ENCODE peak calls at places on chromosomes 3 and 15, in ten cellular contexts. K, Y, I, R, P, V, U, M, D and N are unnamed samples.

GRCh38 chr3:149016669-149017541 is 25.6 kb downstream of the GYG1 start:
- DNase-seq in K (no peak), Y (no peak), I (no peak), R (no peak), P (no peak), V (no peak), U (no peak), M (peak), D (no peak), N (no peak)

GRCh38 chr15:52498700-52499099 is 30.0 kb downstream of the MYO5A start:
- DNase-seq in K (no peak), Y (no peak), I (no peak), R (no peak), P (no peak), V (no peak), U (no peak), M (no peak), D (no peak), N (no peak)

GRCh38 chr15:77507151-77507847 is 86.6 kb downstream of the HMG20A start:
- DNase-seq in K (peak), Y (peak), I (peak), R (no peak), P (no peak), V (no peak), U (peak), M (no peak), D (peak), N (no peak)

GRCh38 chr3:64289622-64290021 is 64.4 kb upstream of the PRICKLE2 start:
- DNase-seq in K (no peak), Y (no peak), I (no peak), R (no peak), P (no peak), V (no peak), U (no peak), M (no peak), D (no peak), N (no peak)

GRCh38 chr15:29226431-29227216 is 43.0 kb downstream of the NSMCE3 start:
- DNase-seq in K (no peak), Y (no peak), I (no peak), R (no peak), P (no peak), V (no peak), U (no peak), M (no peak), D (no peak), N (no peak)

GRCh38 chr15:96070636-96071035 is 259.9 kb upstream of the NR2F2 start:
- DNase-seq in K (no peak), Y (no peak), I (no peak), R (no peak), P (no peak), V (no peak), U (no peak), M (peak), D (no peak), N (no peak)

GRCh38 chr15:59953392-59953883 is 50.7 kb upstream of the FOXB1 start:
- DNase-seq in K (no peak), Y (peak), I (no peak), R (no peak), P (no peak), V (no peak), U (no peak), M (no peak), D (no peak), N (no peak)

GRCh38 chr3:142595581-142595950 is 627 bp upstream of the PLS1 start:
- DNase-seq in K (no peak), Y (peak), I (no peak), R (no peak), P (no peak), V (no peak), U (no peak), M (peak), D (no peak), N (no peak)

GRCh38 chr3:158313344-158313927 is 203.5 kb downstream of the RSRC1 start:
- DNase-seq in K (no peak), Y (no peak), I (no peak), R (no peak), P (no peak), V (no peak), U (no peak), M (peak), D (no peak), N (no peak)

GRCh38 chr3:123194552-123194951 is 7.2 kb upstream of the SEC22A start:
- DNase-seq in K (peak), Y (peak), I (peak), R (no peak), P (no peak), V (no peak), U (no peak), M (peak), D (no peak), N (no peak)

GRCh38 chr3:187750041-187750512 is 4.8 kb upstream of the BCL6 start:
- DNase-seq in K (peak), Y (peak), I (peak), R (no peak), P (no peak), V (peak), U (no peak), M (peak), D (peak), N (no peak)

GRCh38 chr15:64030123-64030522 is 16.2 kb downstream of the DAPK2 start:
- DNase-seq in K (no peak), Y (no peak), I (no peak), R (no peak), P (no peak), V (no peak), U (no peak), M (no peak), D (no peak), N (no peak)

GRCh38 chr3:50675179-50676030 is 678 bp downstream of the DOCK3 start:
- DNase-seq in K (peak), Y (peak), I (peak), R (no peak), P (no peak), V (no peak), U (peak), M (no peak), D (peak), N (peak)

GRCh38 chr3:57793737-57794187 is 37.7 kb downstream of the SLMAP start:
- DNase-seq in K (no peak), Y (no peak), I (no peak), R (no peak), P (no peak), V (no peak), U (no peak), M (peak), D (no peak), N (no peak)

GRCh38 chr3:194285859-194286197 is 65.3 kb downstream of the CPN2 start:
- DNase-seq in K (no peak), Y (no peak), I (peak), R (peak), P (no peak), V (no peak), U (no peak), M (no peak), D (no peak), N (no peak)

GRCh38 chr3:56988874-56989433 is 71.5 kb upstream of the SPATA12 start:
- DNase-seq in K (peak), Y (peak), I (peak), R (no peak), P (peak), V (peak), U (peak), M (peak), D (peak), N (peak)

GRCh38 chr3:17974206-17974841 is 231.9 kb upstream of the TBC1D5 start:
- DNase-seq in K (no peak), Y (no peak), I (no peak), R (no peak), P (no peak), V (no peak), U (no peak), M (peak), D (no peak), N (no peak)

GRCh38 chr15:82132742-82133141 is 86.9 kb upstream of the MEX3B start:
- DNase-seq in K (no peak), Y (no peak), I (peak), R (no peak), P (no peak), V (no peak), U (no peak), M (peak), D (no peak), N (no peak)

GRCh38 chr15:85494035-85494793 is 113.8 kb downstream of the AKAP13 start:
- DNase-seq in K (no peak), Y (peak), I (no peak), R (no peak), P (no peak), V (no peak), U (no peak), M (peak), D (no peak), N (no peak)

GRCh38 chr15:73858062-73858461 is 15.3 kb upstream of the TBC1D21 start:
- DNase-seq in K (no peak), Y (no peak), I (no peak), R (peak), P (no peak), V (peak), U (no peak), M (no peak), D (no peak), N (no peak)

GRCh38 chr15:80569656-80570055 is 125.5 kb upstream of the ABHD17C start:
- DNase-seq in K (no peak), Y (no peak), I (no peak), R (no peak), P (no peak), V (no peak), U (no peak), M (no peak), D (no peak), N (no peak)

GRCh38 chr3:64495413-64495812 is 192.4 kb downstream of the ADAMTS9 start:
- DNase-seq in K (no peak), Y (no peak), I (no peak), R (no peak), P (no peak), V (no peak), U (no peak), M (no peak), D (no peak), N (no peak)

GRCh38 chr3:193895409-193895808 is 240.5 kb upstream of the HES1 start:
- DNase-seq in K (no peak), Y (no peak), I (no peak), R (no peak), P (no peak), V (no peak), U (no peak), M (no peak), D (no peak), N (no peak)

GRCh38 chr3:132174500-132174899 is 139.7 kb upstream of the CPNE4 start:
- DNase-seq in K (no peak), Y (no peak), I (no peak), R (no peak), P (no peak), V (no peak), U (no peak), M (no peak), D (no peak), N (no peak)

GRCh38 chr3:17908399-17909191 is 166.2 kb upstream of the TBC1D5 start:
- DNase-seq in K (no peak), Y (no peak), I (no peak), R (no peak), P (no peak), V (no peak), U (no peak), M (no peak), D (no peak), N (no peak)

GRCh38 chr3:149593416-149594160 is 64.2 kb downstream of the WWTR1 start:
- DNase-seq in K (no peak), Y (no peak), I (no peak), R (no peak), P (no peak), V (no peak), U (no peak), M (no peak), D (no peak), N (no peak)

GRCh38 chr3:47416041-47416440 is 35.2 kb downstream of the PTPN23 start:
- DNase-seq in K (no peak), Y (no peak), I (no peak), R (no peak), P (no peak), V (no peak), U (no peak), M (no peak), D (no peak), N (no peak)

GRCh38 chr15:53962646-53963561 is 15.3 kb upstream of the UNC13C start:
- DNase-seq in K (peak), Y (peak), I (peak), R (no peak), P (no peak), V (peak), U (no peak), M (no peak), D (peak), N (peak)

GRCh38 chr15:47997712-47998111 is 123.1 kb upstream of the SLC24A5 start:
- DNase-seq in K (no peak), Y (no peak), I (no peak), R (no peak), P (no peak), V (no peak), U (no peak), M (no peak), D (no peak), N (no peak)

GRCh38 chr15:51327081-51327480 is 11.3 kb downstream of the CYP19A1 start:
- DNase-seq in K (no peak), Y (no peak), I (no peak), R (peak), P (no peak), V (no peak), U (no peak), M (no peak), D (no peak), N (no peak)

GRCh38 chr15:68658151-68658550 is 79.4 kb downstream of the CORO2B start:
- DNase-seq in K (no peak), Y (no peak), I (no peak), R (peak), P (no peak), V (peak), U (peak), M (no peak), D (no peak), N (no peak)

GRCh38 chr3:47578119-47578630 is 490 bp downstream of the CSPG5 start:
- DNase-seq in K (no peak), Y (peak), I (peak), R (no peak), P (no peak), V (peak), U (peak), M (no peak), D (peak), N (peak)

GRCh38 chr3:58349792-58350626 is 17.3 kb downstream of the PXK start:
- DNase-seq in K (no peak), Y (no peak), I (no peak), R (no peak), P (no peak), V (no peak), U (no peak), M (no peak), D (no peak), N (no peak)

GRCh38 chr3:29420106-29420505 is 139.2 kb downstream of the RBMS3 start:
- DNase-seq in K (no peak), Y (no peak), I (no peak), R (no peak), P (no peak), V (no peak), U (no peak), M (peak), D (no peak), N (no peak)

GRCh38 chr3:141486416-141486734 is 452 bp upstream of the RASA2 start:
- DNase-seq in K (no peak), Y (peak), I (no peak), R (no peak), P (no peak), V (no peak), U (no peak), M (peak), D (no peak), N (no peak)

GRCh38 chr15:53072077-53072476 is 281.9 kb upstream of the ONECUT1 start:
- DNase-seq in K (peak), Y (peak), I (peak), R (no peak), P (no peak), V (peak), U (no peak), M (peak), D (no peak), N (no peak)

GRCh38 chr3:30286007-30286669 is 320.3 kb upstream of the TGFBR2 start:
- DNase-seq in K (peak), Y (peak), I (peak), R (peak), P (no peak), V (peak), U (peak), M (peak), D (peak), N (no peak)

GRCh38 chr15:41794081-41794480 is 19.8 kb downstream of the MAPKBP1 start:
- DNase-seq in K (no peak), Y (no peak), I (no peak), R (no peak), P (no peak), V (no peak), U (no peak), M (peak), D (no peak), N (no peak)
- H3K27ac ChIP-seq in K (no peak), Y (no peak), I (no peak), R (no peak), P (no peak), V (no peak), U (no peak), M (no peak), D (no peak), N (no peak)

GRCh38 chr3:125032100-125032643 is 23.6 kb downstream of the HEG1 start:
- DNase-seq in K (no peak), Y (no peak), I (no peak), R (no peak), P (no peak), V (no peak), U (no peak), M (no peak), D (no peak), N (no peak)
- TF ChIP-seq CTCF in K (no peak), Y (no peak), I (no peak), R (no peak), P (no peak), V (no peak), U (no peak), M (no peak), D (no peak), N (no peak)

GRCh38 chr3:13896473-13897154 is 16.7 kb upstream of the WNT7A start:
- DNase-seq in K (peak), Y (peak), I (peak), R (peak), P (no peak), V (peak), U (no peak), M (peak), D (no peak), N (peak)

GRCh38 chr3:13894096-13894811 is 14.4 kb upstream of the WNT7A start:
- DNase-seq in K (no peak), Y (no peak), I (no peak), R (no peak), P (no peak), V (no peak), U (no peak), M (no peak), D (no peak), N (no peak)

GRCh38 chr3:13894812-13895154 is 14.9 kb upstream of the WNT7A start:
- DNase-seq in K (no peak), Y (no peak), I (no peak), R (no peak), P (no peak), V (no peak), U (no peak), M (no peak), D (no peak), N (no peak)

GRCh38 chr3:13892304-13892703 is 12.4 kb upstream of the WNT7A start:
- DNase-seq in K (no peak), Y (no peak), I (no peak), R (no peak), P (no peak), V (no peak), U (no peak), M (no peak), D (no peak), N (no peak)

GRCh38 chr3:13895155-13896105 is 15.6 kb upstream of the WNT7A start:
- DNase-seq in K (peak), Y (peak), I (peak), R (peak), P (peak), V (peak), U (peak), M (peak), D (peak), N (peak)
- H3K27ac ChIP-seq in K (peak), Y (no peak), I (no peak), R (peak), P (peak), V (peak), U (peak), M (peak), D (peak), N (peak)

GRCh38 chr3:94520364-94520763 is 457.5 kb downstream of the NSUN3 start:
- DNase-seq in K (no peak), Y (no peak), I (no peak), R (no peak), P (no peak), V (no peak), U (no peak), M (no peak), D (no peak), N (no peak)

GRCh38 chr3:94524102-94524922 is 461.5 kb downstream of the NSUN3 start:
- DNase-seq in K (no peak), Y (peak), I (no peak), R (no peak), P (no peak), V (no peak), U (no peak), M (no peak), D (no peak), N (no peak)

GRCh38 chr3:94525039-94525438 is 462.2 kb downstream of the NSUN3 start:
- DNase-seq in K (peak), Y (peak), I (no peak), R (no peak), P (no peak), V (peak), U (no peak), M (peak), D (no peak), N (no peak)

DNA sequence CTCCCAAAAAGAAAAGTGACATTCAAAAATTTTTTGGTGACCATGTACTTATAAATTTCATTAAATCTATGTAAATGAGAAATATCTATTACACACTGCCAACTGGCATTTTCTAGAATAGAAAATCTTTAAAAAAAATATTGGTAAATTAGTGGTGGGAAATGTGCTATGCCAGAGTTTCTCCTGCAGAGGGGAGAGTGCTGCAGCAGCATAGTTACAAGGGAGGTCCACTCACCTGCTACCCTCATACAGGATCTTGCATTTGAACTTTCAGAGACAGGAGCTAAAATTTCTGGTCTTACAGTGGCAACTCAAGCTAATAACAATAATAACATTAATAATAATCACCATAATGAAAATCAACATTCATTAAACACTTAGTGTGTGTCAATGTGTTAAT is 459.6 kb downstream of the NSUN3 start:
- DNase-seq in K (no peak), Y (peak), I (no peak), R (no peak), P (no peak), V (no peak), U (no peak), M (no peak), D (no peak), N (no peak)
- TF ChIP-seq CTCF in K (no peak), Y (no peak), I (no peak), R (no peak), P (no peak), V (peak), U (no peak), M (no peak), D (no peak), N (no peak)

GRCh38 chr15:67013696-67014095 is 51.7 kb upstream of the SMAD3 start:
- DNase-seq in K (peak), Y (no peak), I (no peak), R (no peak), P (no peak), V (no peak), U (peak), M (peak), D (no peak), N (no peak)
- H3K27ac ChIP-seq in K (peak), Y (no peak), I (no peak), R (no peak), P (no peak), V (no peak), U (peak), M (no peak), D (no peak), N (no peak)

GRCh38 chr3:52238761-52239701 is at the start of gene TWF2:
- DNase-seq in K (peak), Y (peak), I (peak), R (peak), P (peak), V (peak), U (peak), M (peak), D (peak), N (peak)

GRCh38 chr3:52240886-52241244 is 1.9 kb upstream of the TWF2 start:
- DNase-seq in K (no peak), Y (no peak), I (no peak), R (no peak), P (no peak), V (no peak), U (no peak), M (no peak), D (no peak), N (no peak)

GRCh38 chr3:52238193-52238760 is 681 bp downstream of the TWF2 start:
- DNase-seq in K (no peak), Y (no peak), I (peak), R (no peak), P (no peak), V (no peak), U (no peak), M (peak), D (no peak), N (no peak)

GRCh38 chr3:52242039-52242438 is 3.1 kb upstream of the TWF2 start:
- DNase-seq in K (no peak), Y (no peak), I (no peak), R (no peak), P (no peak), V (no peak), U (no peak), M (no peak), D (no peak), N (no peak)

GRCh38 chr3:52240059-52240885 is 1.3 kb upstream of the TWF2 start:
- DNase-seq in K (peak), Y (peak), I (peak), R (peak), P (no peak), V (peak), U (peak), M (peak), D (peak), N (peak)
- TF ChIP-seq CTCF in K (no peak), Y (no peak), I (no peak), R (no peak), P (no peak), V (peak), U (no peak), M (no peak), D (no peak), N (no peak)

DNA sequence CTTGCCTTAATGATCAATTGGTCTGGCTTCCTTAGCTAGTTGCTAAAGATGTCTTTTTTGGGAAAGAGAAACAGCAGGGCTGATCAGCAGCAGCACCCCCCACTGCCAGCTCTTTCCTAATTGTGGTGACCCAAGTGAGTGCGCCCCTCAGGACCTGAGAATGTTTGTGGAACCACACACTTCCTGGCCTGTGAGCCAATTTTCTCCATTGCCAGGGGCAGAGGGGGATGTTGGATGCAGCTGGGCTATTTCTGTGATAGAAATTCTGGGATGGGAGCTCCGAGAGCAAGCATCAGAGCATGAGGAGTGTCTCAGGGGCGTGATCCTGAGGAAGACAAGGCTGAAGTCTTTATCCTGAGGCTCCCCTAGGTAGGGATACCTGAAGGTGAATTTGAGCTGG is 66.6 kb downstream of the CLDN11 start:
- DNase-seq in K (no peak), Y (no peak), I (no peak), R (no peak), P (no peak), V (no peak), U (no peak), M (no peak), D (no peak), N (no peak)
- H3K27ac ChIP-seq in K (no peak), Y (no peak), I (no peak), R (no peak), P (no peak), V (no peak), U (no peak), M (no peak), D (no peak), N (no peak)